ENCODE peak calls at places on chromosomes 11 and 22, in nine cellular contexts. One of them, this sample, is unnamed.

GRCh38 chr11:122737951-122738693 is 82.6 kb downstream of the UBASH3B start:
- DNase-seq in right cardiac atrium: no peak
- DNase-seq in HFF-Myc: no peak
- DNase-seq in stimulated activated CD8-positive, alpha-beta memory T cell treated with anti-CD3 and anti-CD28 coated beads, Interleukin-4, amount 100 ng/mL, for 48 hours: no peak
- DNase-seq in transverse colon: no peak
- DNase-seq in H7: no peak
- DNase-seq in NCI-H1105: no peak
- DNase-seq in NCI-H2171: no peak
- DNase-seq in AG08396: no peak
- DNase-seq in this sample: no peak

GRCh38 chr11:76736266-76736665 is 46.9 kb upstream of the TSKU start:
- DNase-seq in H7: no peak
- DNase-seq in stimulated activated CD8-positive, alpha-beta memory T cell treated with anti-CD3 and anti-CD28 coated beads, Interleukin-4, amount 100 ng/mL, for 48 hours: no peak
- DNase-seq in HFF-Myc: no peak
- DNase-seq in AG08396: no peak
- DNase-seq in NCI-H1105: no peak
- DNase-seq in NCI-H2171: no peak
- DNase-seq in transverse colon: no peak
- DNase-seq in right cardiac atrium: no peak
- DNase-seq in this sample: no peak

GRCh38 chr11:79045811-79046304 is 395.0 kb downstream of the TENM4 start:
- DNase-seq in NCI-H2171: no peak
- DNase-seq in NCI-H1105: no peak
- DNase-seq in H7: no peak
- DNase-seq in stimulated activated CD8-positive, alpha-beta memory T cell treated with anti-CD3 and anti-CD28 coated beads, Interleukin-4, amount 100 ng/mL, for 48 hours: no peak
- DNase-seq in transverse colon: no peak
- DNase-seq in right cardiac atrium: no peak
- DNase-seq in AG08396: no peak
- DNase-seq in HFF-Myc: peak; percentile 88
- DNase-seq in this sample: no peak

GRCh38 chr11:86669424-86669823 is 3.0 kb downstream of the ME3 start:
- DNase-seq in NCI-H1105: no peak
- DNase-seq in NCI-H2171: no peak
- DNase-seq in right cardiac atrium: no peak
- DNase-seq in transverse colon: no peak
- DNase-seq in AG08396: no peak
- DNase-seq in HFF-Myc: no peak
- DNase-seq in stimulated activated CD8-positive, alpha-beta memory T cell treated with anti-CD3 and anti-CD28 coated beads, Interleukin-4, amount 100 ng/mL, for 48 hours: no peak
- DNase-seq in H7: no peak
- DNase-seq in this sample: no peak

GRCh38 chr22:43515902-43516301 is 104.1 kb downstream of the MPPED1 start:
- DNase-seq in H7: peak; percentile 89
- DNase-seq in NCI-H2171: no peak
- DNase-seq in stimulated activated CD8-positive, alpha-beta memory T cell treated with anti-CD3 and anti-CD28 coated beads, Interleukin-4, amount 100 ng/mL, for 48 hours: no peak
- DNase-seq in right cardiac atrium: no peak
- DNase-seq in AG08396: no peak
- DNase-seq in NCI-H1105: no peak
- DNase-seq in transverse colon: no peak
- DNase-seq in HFF-Myc: no peak
- DNase-seq in this sample: no peak

GRCh38 chr11:120205596-120206161 is 5.2 kb upstream of the OAF start:
- DNase-seq in NCI-H1105: no peak
- DNase-seq in transverse colon: no peak
- DNase-seq in stimulated activated CD8-positive, alpha-beta memory T cell treated with anti-CD3 and anti-CD28 coated beads, Interleukin-4, amount 100 ng/mL, for 48 hours: no peak
- DNase-seq in right cardiac atrium: no peak
- DNase-seq in H7: no peak
- DNase-seq in NCI-H2171: no peak
- DNase-seq in AG08396: peak; percentile 70
- DNase-seq in HFF-Myc: no peak
- DNase-seq in this sample: no peak

GRCh38 chr22:45199723-45200122 is 36.0 kb downstream of the NUP50 start:
- DNase-seq in NCI-H1105: no peak
- DNase-seq in right cardiac atrium: no peak
- DNase-seq in HFF-Myc: no peak
- DNase-seq in transverse colon: no peak
- DNase-seq in stimulated activated CD8-positive, alpha-beta memory T cell treated with anti-CD3 and anti-CD28 coated beads, Interleukin-4, amount 100 ng/mL, for 48 hours: no peak
- DNase-seq in H7: no peak
- DNase-seq in NCI-H2171: no peak
- DNase-seq in AG08396: no peak
- DNase-seq in this sample: no peak

GRCh38 chr22:24435861-24436351 is 8.5 kb downstream of the ADORA2A start:
- DNase-seq in H7: peak; percentile 56
- DNase-seq in HFF-Myc: no peak
- DNase-seq in NCI-H1105: no peak
- DNase-seq in transverse colon: no peak
- DNase-seq in right cardiac atrium: no peak
- DNase-seq in stimulated activated CD8-positive, alpha-beta memory T cell treated with anti-CD3 and anti-CD28 coated beads, Interleukin-4, amount 100 ng/mL, for 48 hours: no peak
- DNase-seq in AG08396: no peak
- DNase-seq in NCI-H2171: no peak
- DNase-seq in this sample: no peak

GRCh38 chr22:38981005-38981658 is 1.0 kb upstream of the APOBEC3B start:
- DNase-seq in H7: peak; percentile 90
- DNase-seq in AG08396: no peak
- DNase-seq in NCI-H1105: no peak
- DNase-seq in transverse colon: peak; percentile 54
- DNase-seq in NCI-H2171: no peak
- DNase-seq in stimulated activated CD8-positive, alpha-beta memory T cell treated with anti-CD3 and anti-CD28 coated beads, Interleukin-4, amount 100 ng/mL, for 48 hours: no peak
- DNase-seq in HFF-Myc: no peak
- DNase-seq in right cardiac atrium: no peak
- DNase-seq in this sample: no peak

GRCh38 chr22:49294656-49295464 is 532.8 kb downstream of the BRD1 start:
- DNase-seq in transverse colon: no peak
- DNase-seq in right cardiac atrium: peak; percentile 29
- DNase-seq in HFF-Myc: no peak
- DNase-seq in H7: peak; percentile 25
- DNase-seq in stimulated activated CD8-positive, alpha-beta memory T cell treated with anti-CD3 and anti-CD28 coated beads, Interleukin-4, amount 100 ng/mL, for 48 hours: peak; percentile 6
- DNase-seq in NCI-H1105: no peak
- DNase-seq in AG08396: no peak
- DNase-seq in NCI-H2171: no peak
- DNase-seq in this sample: no peak

GRCh38 chr22:49047461-49047860 is 780.2 kb downstream of the BRD1 start:
- DNase-seq in HFF-Myc: no peak
- DNase-seq in AG08396: no peak
- DNase-seq in stimulated activated CD8-positive, alpha-beta memory T cell treated with anti-CD3 and anti-CD28 coated beads, Interleukin-4, amount 100 ng/mL, for 48 hours: no peak
- DNase-seq in NCI-H1105: no peak
- DNase-seq in transverse colon: no peak
- DNase-seq in NCI-H2171: no peak
- DNase-seq in right cardiac atrium: no peak
- DNase-seq in H7: no peak
- DNase-seq in this sample: no peak

GRCh38 chr11:27700351-27701261 is at the start of gene BDNF:
- DNase-seq in transverse colon: peak; percentile 9
- DNase-seq in stimulated activated CD8-positive, alpha-beta memory T cell treated with anti-CD3 and anti-CD28 coated beads, Interleukin-4, amount 100 ng/mL, for 48 hours: peak; percentile 28
- DNase-seq in AG08396: peak; percentile 83
- DNase-seq in H7: peak; percentile 81
- DNase-seq in NCI-H1105: no peak
- DNase-seq in right cardiac atrium: no peak
- DNase-seq in NCI-H2171: no peak
- DNase-seq in HFF-Myc: no peak
- DNase-seq in this sample: no peak

GRCh38 chr11:78791254-78791653 is 216.6 kb upstream of the NARS2 start:
- DNase-seq in transverse colon: no peak
- DNase-seq in right cardiac atrium: no peak
- DNase-seq in H7: no peak
- DNase-seq in stimulated activated CD8-positive, alpha-beta memory T cell treated with anti-CD3 and anti-CD28 coated beads, Interleukin-4, amount 100 ng/mL, for 48 hours: no peak
- DNase-seq in HFF-Myc: no peak
- DNase-seq in NCI-H1105: no peak
- DNase-seq in AG08396: no peak
- DNase-seq in NCI-H2171: no peak
- DNase-seq in this sample: no peak

GRCh38 chr11:61173456-61173855 is 12.2 kb upstream of the VPS37C start:
- DNase-seq in NCI-H2171: no peak
- DNase-seq in stimulated activated CD8-positive, alpha-beta memory T cell treated with anti-CD3 and anti-CD28 coated beads, Interleukin-4, amount 100 ng/mL, for 48 hours: no peak
- DNase-seq in transverse colon: no peak
- DNase-seq in right cardiac atrium: no peak
- DNase-seq in AG08396: peak; percentile 38
- DNase-seq in NCI-H1105: no peak
- DNase-seq in HFF-Myc: no peak
- DNase-seq in H7: peak; percentile 4
- DNase-seq in this sample: no peak

GRCh38 chr22:41862160-41862529 is 29.2 kb downstream of the SREBF2 start:
- DNase-seq in right cardiac atrium: no peak
- DNase-seq in transverse colon: no peak
- DNase-seq in NCI-H1105: no peak
- DNase-seq in AG08396: no peak
- DNase-seq in stimulated activated CD8-positive, alpha-beta memory T cell treated with anti-CD3 and anti-CD28 coated beads, Interleukin-4, amount 100 ng/mL, for 48 hours: peak; percentile 64
- DNase-seq in NCI-H2171: no peak
- DNase-seq in H7: no peak
- DNase-seq in HFF-Myc: no peak
- DNase-seq in this sample: no peak

GRCh38 chr11:44244649-44245308 is 65.2 kb downstream of the ALX4 start:
- DNase-seq in H7: no peak
- DNase-seq in NCI-H2171: no peak
- DNase-seq in HFF-Myc: no peak
- DNase-seq in transverse colon: no peak
- DNase-seq in AG08396: no peak
- DNase-seq in NCI-H1105: no peak
- DNase-seq in right cardiac atrium: no peak
- DNase-seq in stimulated activated CD8-positive, alpha-beta memory T cell treated with anti-CD3 and anti-CD28 coated beads, Interleukin-4, amount 100 ng/mL, for 48 hours: no peak
- DNase-seq in this sample: no peak

GRCh38 chr11:2820976-2821375 is 64.6 kb downstream of the CDKN1C start:
- DNase-seq in NCI-H1105: no peak
- DNase-seq in right cardiac atrium: peak; percentile 43
- DNase-seq in AG08396: no peak
- DNase-seq in transverse colon: no peak
- DNase-seq in stimulated activated CD8-positive, alpha-beta memory T cell treated with anti-CD3 and anti-CD28 coated beads, Interleukin-4, amount 100 ng/mL, for 48 hours: no peak
- DNase-seq in HFF-Myc: no peak
- DNase-seq in H7: no peak
- DNase-seq in NCI-H2171: no peak
- DNase-seq in this sample: no peak

GRCh38 chr11:57885298-57886035 is 123.9 kb downstream of the CTNND1 start:
- DNase-seq in right cardiac atrium: no peak
- DNase-seq in stimulated activated CD8-positive, alpha-beta memory T cell treated with anti-CD3 and anti-CD28 coated beads, Interleukin-4, amount 100 ng/mL, for 48 hours: no peak
- DNase-seq in AG08396: peak; percentile 20
- DNase-seq in NCI-H1105: no peak
- DNase-seq in transverse colon: no peak
- DNase-seq in NCI-H2171: no peak
- DNase-seq in HFF-Myc: no peak
- DNase-seq in H7: peak; percentile 12
- DNase-seq in this sample: peak; percentile 2

GRCh38 chr11:64804346-64805210 is 1.6 kb upstream of the MAP4K2 start:
- DNase-seq in H7: peak; percentile 72
- DNase-seq in right cardiac atrium: peak; percentile 64
- DNase-seq in AG08396: no peak
- DNase-seq in HFF-Myc: no peak
- DNase-seq in stimulated activated CD8-positive, alpha-beta memory T cell treated with anti-CD3 and anti-CD28 coated beads, Interleukin-4, amount 100 ng/mL, for 48 hours: no peak
- DNase-seq in NCI-H1105: no peak
- DNase-seq in NCI-H2171: no peak
- DNase-seq in transverse colon: no peak
- DNase-seq in this sample: no peak

GRCh38 chr11:22878039-22878438 is 17.8 kb upstream of the CCDC179 start:
- DNase-seq in HFF-Myc: no peak
- DNase-seq in NCI-H1105: no peak
- DNase-seq in stimulated activated CD8-positive, alpha-beta memory T cell treated with anti-CD3 and anti-CD28 coated beads, Interleukin-4, amount 100 ng/mL, for 48 hours: no peak
- DNase-seq in right cardiac atrium: no peak
- DNase-seq in AG08396: no peak
- DNase-seq in NCI-H2171: no peak
- DNase-seq in transverse colon: peak; percentile 8
- DNase-seq in H7: no peak
- DNase-seq in this sample: no peak

GRCh38 chr11:47233989-47234668 is 14.5 kb downstream of the ACP2 start:
- DNase-seq in stimulated activated CD8-positive, alpha-beta memory T cell treated with anti-CD3 and anti-CD28 coated beads, Interleukin-4, amount 100 ng/mL, for 48 hours: no peak
- DNase-seq in AG08396: peak; percentile 47
- DNase-seq in NCI-H2171: no peak
- DNase-seq in NCI-H1105: peak; percentile 65
- DNase-seq in right cardiac atrium: peak; percentile 78
- DNase-seq in H7: peak; percentile 70
- DNase-seq in HFF-Myc: no peak
- DNase-seq in transverse colon: peak; percentile 24
- DNase-seq in this sample: no peak

GRCh38 chr22:23591846-23592245 is 11.8 kb upstream of the IGLL1 start:
- DNase-seq in stimulated activated CD8-positive, alpha-beta memory T cell treated with anti-CD3 and anti-CD28 coated beads, Interleukin-4, amount 100 ng/mL, for 48 hours: no peak
- DNase-seq in NCI-H1105: no peak
- DNase-seq in AG08396: no peak
- DNase-seq in H7: peak; percentile 26
- DNase-seq in right cardiac atrium: no peak
- DNase-seq in transverse colon: no peak
- DNase-seq in HFF-Myc: no peak
- DNase-seq in NCI-H2171: no peak
- DNase-seq in this sample: no peak

GRCh38 chr11:44638032-44638431 is 72.6 kb downstream of the CD82 start:
- DNase-seq in HFF-Myc: no peak
- DNase-seq in stimulated activated CD8-positive, alpha-beta memory T cell treated with anti-CD3 and anti-CD28 coated beads, Interleukin-4, amount 100 ng/mL, for 48 hours: no peak
- DNase-seq in NCI-H1105: no peak
- DNase-seq in NCI-H2171: no peak
- DNase-seq in H7: no peak
- DNase-seq in transverse colon: peak; percentile 56
- DNase-seq in AG08396: no peak
- DNase-seq in right cardiac atrium: peak; percentile 46
- DNase-seq in this sample: no peak

GRCh38 chr11:64747961-64748715 is 4.2 kb upstream of the RASGRP2 start:
- DNase-seq in stimulated activated CD8-positive, alpha-beta memory T cell treated with anti-CD3 and anti-CD28 coated beads, Interleukin-4, amount 100 ng/mL, for 48 hours: no peak
- DNase-seq in transverse colon: no peak
- DNase-seq in HFF-Myc: peak; percentile 41
- DNase-seq in right cardiac atrium: peak; percentile 11
- DNase-seq in H7: peak; percentile 22
- DNase-seq in NCI-H2171: no peak
- DNase-seq in NCI-H1105: no peak
- DNase-seq in AG08396: peak; percentile 75
- DNase-seq in this sample: no peak

GRCh38 chr11:69551963-69552362 is 70.5 kb downstream of the LINC01488 start:
- DNase-seq in HFF-Myc: no peak
- DNase-seq in H7: no peak
- DNase-seq in transverse colon: no peak
- DNase-seq in NCI-H1105: no peak
- DNase-seq in stimulated activated CD8-positive, alpha-beta memory T cell treated with anti-CD3 and anti-CD28 coated beads, Interleukin-4, amount 100 ng/mL, for 48 hours: no peak
- DNase-seq in AG08396: no peak
- DNase-seq in right cardiac atrium: no peak
- DNase-seq in NCI-H2171: no peak
- DNase-seq in this sample: no peak

GRCh38 chr22:19806213-19807160 is 45.9 kb downstream of the TBX1 start:
- DNase-seq in HFF-Myc: no peak
- DNase-seq in stimulated activated CD8-positive, alpha-beta memory T cell treated with anti-CD3 and anti-CD28 coated beads, Interleukin-4, amount 100 ng/mL, for 48 hours: no peak
- DNase-seq in transverse colon: peak; percentile 92
- DNase-seq in right cardiac atrium: no peak
- DNase-seq in AG08396: no peak
- DNase-seq in NCI-H1105: no peak
- DNase-seq in NCI-H2171: peak; percentile 80
- DNase-seq in H7: peak; percentile 62
- DNase-seq in this sample: no peak

GRCh38 chr11:48088682-48089050 is 108.3 kb downstream of the PTPRJ start:
- DNase-seq in right cardiac atrium: no peak
- DNase-seq in stimulated activated CD8-positive, alpha-beta memory T cell treated with anti-CD3 and anti-CD28 coated beads, Interleukin-4, amount 100 ng/mL, for 48 hours: no peak
- DNase-seq in H7: peak; percentile 38
- DNase-seq in NCI-H2171: peak; percentile 23
- DNase-seq in NCI-H1105: peak; percentile 16
- DNase-seq in transverse colon: no peak
- DNase-seq in HFF-Myc: no peak
- DNase-seq in AG08396: no peak
- DNase-seq in this sample: no peak

GRCh38 chr22:32050678-32051515 is 7.8 kb downstream of the SLC5A1 start:
- DNase-seq in H7: no peak
- DNase-seq in HFF-Myc: peak; percentile 66
- DNase-seq in right cardiac atrium: peak; percentile 70
- DNase-seq in AG08396: peak; percentile 79
- DNase-seq in NCI-H2171: peak; percentile 81
- DNase-seq in NCI-H1105: no peak
- DNase-seq in transverse colon: no peak
- DNase-seq in stimulated activated CD8-positive, alpha-beta memory T cell treated with anti-CD3 and anti-CD28 coated beads, Interleukin-4, amount 100 ng/mL, for 48 hours: peak; percentile 81
- DNase-seq in this sample: no peak

GRCh38 chr22:27226666-27227065 is 569.3 kb downstream of the MIAT start:
- DNase-seq in AG08396: no peak
- DNase-seq in HFF-Myc: no peak
- DNase-seq in right cardiac atrium: no peak
- DNase-seq in stimulated activated CD8-positive, alpha-beta memory T cell treated with anti-CD3 and anti-CD28 coated beads, Interleukin-4, amount 100 ng/mL, for 48 hours: no peak
- DNase-seq in NCI-H1105: no peak
- DNase-seq in H7: no peak
- DNase-seq in NCI-H2171: no peak
- DNase-seq in transverse colon: no peak
- DNase-seq in this sample: no peak

GRCh38 chr22:49768961-49769690 is 58.5 kb downstream of the BRD1 start:
- DNase-seq in AG08396: peak; percentile 85
- DNase-seq in stimulated activated CD8-positive, alpha-beta memory T cell treated with anti-CD3 and anti-CD28 coated beads, Interleukin-4, amount 100 ng/mL, for 48 hours: no peak
- DNase-seq in NCI-H1105: no peak
- DNase-seq in NCI-H2171: no peak
- DNase-seq in HFF-Myc: no peak
- DNase-seq in transverse colon: peak; percentile 7
- DNase-seq in right cardiac atrium: peak; percentile 77
- DNase-seq in H7: peak; percentile 61
- DNase-seq in this sample: no peak

GRCh38 chr11:67286621-67287333 is 2.3 kb upstream of the ANKRD13D start:
- DNase-seq in H7: peak; percentile 83
- DNase-seq in stimulated activated CD8-positive, alpha-beta memory T cell treated with anti-CD3 and anti-CD28 coated beads, Interleukin-4, amount 100 ng/mL, for 48 hours: no peak
- DNase-seq in NCI-H1105: no peak
- DNase-seq in right cardiac atrium: peak; percentile 61
- DNase-seq in HFF-Myc: no peak
- DNase-seq in AG08396: no peak
- DNase-seq in NCI-H2171: no peak
- DNase-seq in transverse colon: no peak
- DNase-seq in this sample: no peak

This sample was measured in neural crest cell.